ENCODE peak calls at places on chromosomes 13 and 19, in six cellular contexts. H, U, L, R, I and Y are unnamed samples.

GRCh38 chr19:56314018-56314583 is 538 bp downstream of the ZSCAN5A start:
- DNase-seq in H (peak), U (no peak), L (no peak), R (no peak), I (no peak), Y (peak)

GRCh38 chr13:101248739-101249138 is 167.6 kb downstream of the NALCN start:
- DNase-seq in H (no peak), U (no peak), L (no peak), R (no peak), I (no peak), Y (no peak)

GRCh38 chr13:50593228-50593627 is 250.3 kb downstream of the DLEU7 start:
- DNase-seq in H (no peak), U (no peak), L (no peak), R (no peak), I (no peak), Y (no peak)

GRCh38 chr19:4149518-4150288 is 3.7 kb upstream of the CREB3L3 start:
- DNase-seq in H (peak), U (peak), L (no peak), R (no peak), I (no peak), Y (no peak)

GRCh38 chr13:34129422-34129821 is 311.5 kb downstream of the RFC3 start:
- DNase-seq in H (peak), U (no peak), L (no peak), R (no peak), I (no peak), Y (no peak)

GRCh38 chr19:29549105-29550070 is 23.6 kb downstream of the VSTM2B start:
- DNase-seq in H (no peak), U (no peak), L (no peak), R (no peak), I (no peak), Y (no peak)

GRCh38 chr19:45717983-45718650 is 12.6 kb downstream of the FBXO46 start:
- DNase-seq in H (peak), U (no peak), L (no peak), R (peak), I (no peak), Y (no peak)

GRCh38 chr19:45637890-45638667 is 1.1 kb downstream of the EML2 start:
- DNase-seq in H (peak), U (no peak), L (no peak), R (no peak), I (no peak), Y (peak)

GRCh38 chr13:35838356-35838755 is 292.8 kb downstream of the DCLK1 start:
- DNase-seq in H (no peak), U (no peak), L (peak), R (no peak), I (no peak), Y (peak)

GRCh38 chr13:110306960-110307696 is at the start of the genes COL4A1 and COL4A2:
- DNase-seq in H (peak), U (peak), L (no peak), R (peak), I (no peak), Y (peak)

GRCh38 chr19:22545751-22546150 is 88.4 kb upstream of the ZNF492 start:
- DNase-seq in H (no peak), U (peak), L (peak), R (peak), I (peak), Y (peak)

GRCh38 chr13:40585911-40586471 is 80.5 kb downstream of the FOXO1 start:
- DNase-seq in H (no peak), U (no peak), L (no peak), R (no peak), I (no peak), Y (no peak)

GRCh38 chr13:46571189-46571901 is 18.4 kb downstream of the LRCH1 start:
- DNase-seq in H (no peak), U (no peak), L (no peak), R (no peak), I (no peak), Y (peak)

GRCh38 chr13:113366031-113366588 is 2.2 kb upstream of the GRTP1 start:
- DNase-seq in H (no peak), U (no peak), L (no peak), R (no peak), I (no peak), Y (peak)

GRCh38 chr19:17525141-17525540 is 13.7 kb downstream of the PGLS start:
- DNase-seq in H (no peak), U (no peak), L (no peak), R (no peak), I (no peak), Y (no peak)

GRCh38 chr13:25267715-25268114 is 19.6 kb downstream of the MTMR6 start:
- DNase-seq in H (no peak), U (peak), L (no peak), R (no peak), I (peak), Y (peak)

GRCh38 chr19:16315825-16316505 is 8.7 kb upstream of the KLF2 start:
- DNase-seq in H (peak), U (no peak), L (no peak), R (no peak), I (no peak), Y (peak)

GRCh38 chr19:44608391-44608821 is 5.0 kb upstream of the IGSF23 start:
- DNase-seq in H (peak), U (no peak), L (no peak), R (no peak), I (no peak), Y (peak)

GRCh38 chr19:5028229-5028886 is 59.4 kb downstream of the KDM4B start:
- DNase-seq in H (no peak), U (no peak), L (no peak), R (no peak), I (no peak), Y (no peak)

GRCh38 chr13:70087247-70087646 is 20.4 kb upstream of the ATXN8OS start:
- DNase-seq in H (no peak), U (no peak), L (no peak), R (no peak), I (no peak), Y (no peak)
- H3K4me2 ChIP-seq in H (no peak), U (no peak), L (no peak), R (no peak), I (no peak), Y (no peak)

DNA sequence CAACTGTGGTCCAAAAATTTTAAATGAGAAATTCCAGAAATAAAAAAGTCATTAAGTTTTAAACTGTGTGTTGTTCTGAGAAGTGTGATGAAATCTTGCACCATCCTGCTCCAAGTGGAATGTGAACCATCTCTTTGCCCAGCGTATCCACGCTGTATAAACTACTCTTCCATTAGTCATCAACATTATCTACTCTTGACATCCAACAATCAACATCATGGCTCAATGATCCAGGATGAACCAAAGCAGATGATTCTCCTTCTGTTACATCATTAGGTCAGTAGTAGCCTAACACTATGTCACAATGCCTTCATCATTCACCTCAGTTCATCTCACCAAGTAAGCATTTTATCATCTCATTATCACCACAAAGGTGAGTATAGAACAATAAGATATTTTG is 55.3 kb downstream of the SUCLA2 start:
- DNase-seq in H (peak), U (no peak), L (no peak), R (no peak), I (no peak), Y (peak)
- TF ChIP-seq EZH2phosphoT487 in H (no peak), U (no peak), L (no peak), R (no peak), I (no peak), Y (no peak)

GRCh38 chr19:39506944-39507714 is 7.8 kb upstream of the SELENOV start:
- DNase-seq in H (peak), U (peak), L (no peak), R (peak), I (peak), Y (peak)

GRCh38 chr19:39509233-39509632 is 5.7 kb upstream of the SELENOV start:
- DNase-seq in H (no peak), U (no peak), L (no peak), R (no peak), I (no peak), Y (no peak)

GRCh38 chr19:39508629-39509028 is 6.3 kb upstream of the SELENOV start:
- DNase-seq in H (no peak), U (no peak), L (no peak), R (no peak), I (no peak), Y (no peak)

GRCh38 chr19:39506598-39506943 is 7.8 kb downstream of the DLL3 start:
- DNase-seq in H (no peak), U (no peak), L (no peak), R (no peak), I (no peak), Y (no peak)

DNA sequence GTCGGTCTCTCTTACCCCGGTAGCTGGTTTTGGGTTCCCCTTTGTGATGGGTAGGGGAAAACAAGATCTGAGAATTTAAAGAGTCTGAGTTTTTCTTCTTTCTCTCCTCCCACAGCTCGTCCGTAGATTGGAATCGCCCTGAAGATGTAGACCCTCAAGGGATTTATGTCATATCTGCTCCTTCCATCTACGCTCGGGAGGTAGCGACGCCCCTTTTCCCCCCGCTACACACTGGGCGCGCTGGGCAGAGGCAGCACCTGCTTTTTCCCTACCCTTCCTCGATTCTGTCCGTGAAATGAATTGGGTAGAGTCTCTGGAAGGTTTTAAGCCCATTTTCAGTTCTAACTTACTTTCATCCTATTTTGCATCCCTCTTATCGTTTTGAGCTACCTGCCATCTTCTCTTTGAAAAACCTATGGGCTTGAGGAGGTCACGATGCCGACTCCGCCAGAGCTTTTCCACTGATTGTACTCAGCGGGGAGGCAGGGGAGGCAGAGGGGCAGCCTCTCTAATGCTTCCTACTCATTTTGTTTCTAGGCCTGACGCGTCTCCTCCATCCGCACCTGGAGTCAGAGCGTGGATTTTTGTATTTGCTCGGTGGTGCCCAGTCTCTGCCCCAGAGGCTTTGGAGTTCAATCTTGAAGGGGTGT is 7.1 kb upstream of the SELENOV start:
- DNase-seq in H (no peak), U (no peak), L (no peak), R (peak), I (no peak), Y (no peak)
- H2AFZ ChIP-seq in H (peak), U (peak), L (no peak), R (peak), I (peak), Y (peak)

GRCh38 chr19:50361290-50362029 is 4.0 kb downstream of the NAPSA start:
- DNase-seq in H (no peak), U (no peak), L (peak), R (no peak), I (peak), Y (peak)
- H3K4me2 ChIP-seq in H (no peak), U (no peak), L (no peak), R (no peak), I (peak), Y (no peak)

GRCh38 chr19:574658-575526 is 2.5 kb downstream of the BSG start:
- DNase-seq in H (peak), U (no peak), L (no peak), R (peak), I (peak), Y (peak)
- TF ChIP-seq EZH2phosphoT487 in H (no peak), U (no peak), L (no peak), R (no peak), I (no peak), Y (no peak)